ENCODE peak calls at places on chromosomes 12 and 14, in six cellular contexts. V is ovary, E is GM23248, S is transverse colon, Q is right atrium auricular region, O is psoas muscle. D is an unnamed sample.

GRCh38 chr12:77062846-77063461 is 2.4 kb downstream of the E2F7 start:
- DNase-seq in E (no peak), O (no peak), V (no peak), S (no peak), Q (no peak), D (no peak)

GRCh38 chr14:55701638-55702037 is 121.6 kb downstream of the KTN1 start:
- DNase-seq in Q (no peak), O (no peak), E (peak; percentile 86), S (no peak), V (no peak), D (no peak)

GRCh38 chr14:104140213-104140462 is 1.8 kb downstream of the KIF26A start:
- DNase-seq in O (no peak), E (no peak), S (no peak), V (no peak), Q (no peak), D (peak; percentile 7)

GRCh38 chr14:83478741-83479140 is 1945.1 kb upstream of the SEL1L start:
- DNase-seq in O (no peak), S (no peak), E (no peak), V (no peak), Q (no peak), D (no peak)

GRCh38 chr14:100165825-100166520 is 6.5 kb upstream of the DEGS2 start:
- DNase-seq in V (no peak), S (no peak), O (no peak), E (no peak), Q (no peak), D (no peak)

GRCh38 chr12:119593578-119594398 is at the start of gene TMEM233:
- DNase-seq in S (no peak), V (no peak), E (no peak), O (peak; percentile 94), Q (no peak), D (peak; percentile 22)

GRCh38 chr12:17928708-17929366 is 161.2 kb downstream of the RERGL start:
- DNase-seq in S (no peak), O (no peak), E (peak; percentile 69), V (no peak), Q (no peak), D (no peak)

GRCh38 chr14:29061702-29062101 is 295.1 kb downstream of the FOXG1 start:
- DNase-seq in Q (no peak), E (no peak), V (no peak), O (no peak), S (no peak), D (no peak)

GRCh38 chr12:32261638-32262037 is 137.7 kb upstream of the FGD4 start:
- DNase-seq in V (no peak), S (no peak), O (no peak), Q (no peak), E (no peak), D (peak; percentile 50)

GRCh38 chr12:112539221-112539620 is 120.5 kb downstream of the PTPN11 start:
- DNase-seq in V (no peak), E (no peak), Q (no peak), S (no peak), O (no peak), D (no peak)

GRCh38 chr12:53659011-53659551 is 16.8 kb downstream of the ATP5MC2 start:
- DNase-seq in S (peak; percentile 67), V (no peak), O (no peak), E (peak; percentile 79), Q (peak; percentile 82), D (no peak)

GRCh38 chr14:95741051-95741490 is 27.1 kb upstream of the TCL1A start:
- DNase-seq in O (no peak), S (no peak), V (no peak), E (peak; percentile 2), Q (no peak), D (no peak)

GRCh38 chr12:50825372-50825838 is 17.3 kb upstream of the TMPRSS12 start:
- DNase-seq in O (no peak), E (peak; percentile 86), V (no peak), S (no peak), Q (no peak), D (no peak)

GRCh38 chr12:132487311-132487741 is 2.6 kb upstream of the FBRSL1 start:
- DNase-seq in V (peak; percentile 37), E (no peak), S (no peak), Q (no peak), O (peak; percentile 56), D (no peak)
- H3K4me3 ChIP-seq in V (no peak overlapping the region), E (no peak overlapping the region), S (no peak overlapping the region), Q (no peak overlapping the region), O (no peak overlapping the region), D (no peak overlapping the region)

GRCh38 chr14:77657244-77657643 is 40.8 kb upstream of the SPTLC2 start:
- DNase-seq in S (no peak), O (no peak), E (no peak), V (no peak), Q (no peak), D (no peak)
- H3K27ac ChIP-seq in S (no peak overlapping the region), O (no peak overlapping the region), E (no peak overlapping the region), V (no peak overlapping the region), Q (no peak overlapping the region), D (no peak overlapping the region)

DNA sequence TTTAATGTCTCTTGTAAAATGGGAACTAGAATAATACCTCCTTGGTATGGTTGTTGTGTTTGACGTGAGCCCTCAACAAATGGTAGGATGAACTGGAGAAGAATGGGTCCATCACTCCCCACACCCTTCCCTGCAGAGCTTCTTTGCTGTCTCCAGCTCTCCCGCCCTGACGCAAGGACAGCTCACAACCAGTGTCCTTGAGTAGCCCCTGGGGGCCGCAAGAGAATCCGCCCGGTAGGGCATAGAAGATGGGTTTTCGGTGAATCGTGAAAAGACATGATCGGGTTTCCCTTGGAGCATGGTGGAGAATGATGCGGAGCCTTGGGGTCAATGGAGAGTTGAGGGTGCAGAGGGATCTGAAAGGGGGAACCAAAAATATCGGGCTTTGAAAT is 6.1 kb upstream of the PAX9 start:
- DNase-seq in S (no peak), O (no peak), V (no peak), Q (no peak), E (no peak), D (no peak)
- H3K27me3 ChIP-seq in S (peaks cover 100% of the 10 kb centered on the region), O (peaks cover 100% of the 10 kb centered on the region), V (peaks cover 5% of the 10 kb centered on the region), Q (peaks cover 81% of the 10 kb centered on the region), E (peaks cover 100% of the 10 kb centered on the region), D (peaks cover 84% of the 10 kb centered on the region)

DNA sequence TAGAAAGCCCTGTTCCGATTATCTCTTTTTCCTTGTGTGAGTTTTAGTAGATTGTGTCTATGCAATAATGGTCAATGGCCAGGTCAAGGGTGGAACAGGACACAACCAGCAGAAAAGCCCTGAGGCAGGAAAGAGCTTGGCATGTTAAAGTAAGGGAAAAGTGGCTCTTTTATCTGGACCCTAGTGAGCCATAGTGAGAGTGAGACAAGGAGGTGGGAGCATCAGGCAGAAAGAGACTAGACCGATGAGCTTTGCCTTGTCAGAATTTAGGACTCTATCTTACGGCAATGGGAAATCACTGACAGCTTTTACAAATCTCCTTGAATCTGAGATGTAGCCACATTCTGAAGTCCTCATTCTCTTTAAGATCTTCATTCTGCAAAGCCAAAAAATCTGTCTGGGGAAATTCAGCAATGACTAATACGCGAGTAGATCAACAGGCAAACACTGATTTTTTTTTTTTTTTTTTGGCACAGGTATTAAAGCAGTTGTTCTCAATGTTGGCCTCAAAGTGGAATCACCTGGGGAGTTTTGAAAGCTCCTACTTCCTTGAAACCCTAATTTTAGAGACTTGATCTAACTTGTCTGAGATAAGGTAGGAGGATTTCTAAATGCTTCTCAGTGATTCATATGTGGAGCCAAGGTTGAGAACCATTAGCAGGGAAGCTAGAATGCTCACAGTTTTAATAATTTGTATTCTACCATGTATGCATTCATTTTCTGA is 33.9 kb downstream of the TMEM19 start:
- DNase-seq in Q (no peak), S (no peak), V (no peak), O (no peak), E (peak; percentile 7), D (no peak)
- H3K4me3 ChIP-seq in Q (no peak overlapping the region), S (no peak overlapping the region), V (no peak overlapping the region), O (no peak overlapping the region), E (no peak overlapping the region), D (no peak overlapping the region)

D was measured in WERI-Rb-1.